ENCODE peak calls at places on chromosome 15, in ten cellular contexts. I is fibroblast of lung, K is body of pancreas, E is sigmoid colon, Q is kidney, J is uterus, S is heart right ventricle, R is mammary epithelial cell, C is OCI-LY7, T is heart left ventricle. U is an unnamed sample. For H3K36me3 and H3K4me1, the result is how much of the 10 kb centered on the place peaks cover.

GRCh38 chr15:95287774-95288173 is 1042.7 kb upstream of the NR2F2 start:
- DNase-seq in C (no peak), J (no peak), S (no peak), T (no peak), K (no peak), R (peak), Q (no peak), I (peak), E (no peak), U (no peak)

GRCh38 chr15:36557364-36557763 is 22.1 kb upstream of the CDIN1 start:
- DNase-seq in K (no peak), I (no peak), Q (no peak), E (no peak), C (no peak), R (no peak), J (no peak), S (no peak), T (no peak), U (no peak)

GRCh38 chr15:39629376-39629775 is 48.5 kb downstream of the THBS1 start:
- DNase-seq in J (no peak), R (peak), C (no peak), E (no peak), Q (peak), K (no peak), S (no peak), I (no peak), T (no peak), U (peak)

GRCh38 chr15:44676676-44677075 is 13.2 kb upstream of the SPG11 start:
- DNase-seq in Q (no peak), T (no peak), K (no peak), I (no peak), R (no peak), J (no peak), C (no peak), S (no peak), E (no peak), U (peak)

GRCh38 chr15:38102972-38103371 is 149.7 kb upstream of the SPRED1 start:
- DNase-seq in Q (no peak), S (no peak), E (no peak), J (no peak), I (no peak), C (no peak), K (no peak), T (no peak), R (no peak), U (no peak)

GRCh38 chr15:42085236-42085605 is 9.1 kb downstream of the PLA2G4D start:
- DNase-seq in Q (no peak), R (no peak), S (no peak), K (no peak), E (no peak), T (no peak), J (no peak), C (no peak), I (no peak), U (no peak)

GRCh38 chr15:30885814-30886213 is 17.9 kb upstream of the FAN1 start:
- DNase-seq in S (no peak), E (no peak), K (no peak), R (no peak), C (no peak), J (no peak), Q (no peak), I (peak), T (no peak), U (no peak)

GRCh38 chr15:58469432-58470353 is 37.9 kb downstream of the LIPC start:
- DNase-seq in C (no peak), J (no peak), R (peak), E (no peak), I (peak), Q (no peak), T (no peak), K (peak), S (no peak), U (no peak)

GRCh38 chr15:98232761-98233160 is 272.3 kb downstream of the ARRDC4 start:
- DNase-seq in T (no peak), J (no peak), S (no peak), Q (no peak), I (no peak), R (no peak), E (no peak), C (no peak), K (no peak), U (no peak)

GRCh38 chr15:69497076-69497475 is 44.5 kb downstream of the RPLP1 start:
- DNase-seq in I (no peak), S (no peak), Q (no peak), C (no peak), R (no peak), T (no peak), J (no peak), K (no peak), E (no peak), U (no peak)

GRCh38 chr15:100779331-100780207 is 100.1 kb upstream of the ALDH1A3 start:
- DNase-seq in S (peak), R (no peak), I (no peak), K (no peak), C (no peak), J (peak), Q (no peak), E (peak), T (no peak), U (no peak)

GRCh38 chr15:32878849-32879795 is 161.3 kb downstream of the GREM1 start:
- DNase-seq in T (no peak), K (no peak), R (no peak), E (no peak), J (no peak), S (no peak), C (no peak), Q (no peak), I (peak), U (no peak)

GRCh38 chr15:49644364-49644794 is 23.5 kb downstream of the DTWD1 start:
- DNase-seq in E (no peak), C (no peak), S (no peak), K (no peak), T (no peak), R (no peak), Q (no peak), I (no peak), J (peak), U (no peak)

GRCh38 chr15:48049736-48050135 is 71.1 kb upstream of the SLC24A5 start:
- DNase-seq in K (no peak), Q (no peak), S (no peak), R (no peak), J (no peak), C (no peak), T (no peak), E (no peak), I (no peak), U (no peak)

GRCh38 chr15:31869640-31870335 is 160.5 kb upstream of the CHRNA7 start:
- DNase-seq in S (no peak), E (no peak), Q (peak), R (no peak), T (no peak), C (no peak), I (peak), K (peak), J (no peak), U (peak)

GRCh38 chr15:63718590-63719035 is 115.1 kb downstream of the HERC1 start:
- DNase-seq in E (no peak), I (peak), Q (no peak), R (peak), S (no peak), K (no peak), C (no peak), J (no peak), T (no peak), U (no peak)

DNA sequence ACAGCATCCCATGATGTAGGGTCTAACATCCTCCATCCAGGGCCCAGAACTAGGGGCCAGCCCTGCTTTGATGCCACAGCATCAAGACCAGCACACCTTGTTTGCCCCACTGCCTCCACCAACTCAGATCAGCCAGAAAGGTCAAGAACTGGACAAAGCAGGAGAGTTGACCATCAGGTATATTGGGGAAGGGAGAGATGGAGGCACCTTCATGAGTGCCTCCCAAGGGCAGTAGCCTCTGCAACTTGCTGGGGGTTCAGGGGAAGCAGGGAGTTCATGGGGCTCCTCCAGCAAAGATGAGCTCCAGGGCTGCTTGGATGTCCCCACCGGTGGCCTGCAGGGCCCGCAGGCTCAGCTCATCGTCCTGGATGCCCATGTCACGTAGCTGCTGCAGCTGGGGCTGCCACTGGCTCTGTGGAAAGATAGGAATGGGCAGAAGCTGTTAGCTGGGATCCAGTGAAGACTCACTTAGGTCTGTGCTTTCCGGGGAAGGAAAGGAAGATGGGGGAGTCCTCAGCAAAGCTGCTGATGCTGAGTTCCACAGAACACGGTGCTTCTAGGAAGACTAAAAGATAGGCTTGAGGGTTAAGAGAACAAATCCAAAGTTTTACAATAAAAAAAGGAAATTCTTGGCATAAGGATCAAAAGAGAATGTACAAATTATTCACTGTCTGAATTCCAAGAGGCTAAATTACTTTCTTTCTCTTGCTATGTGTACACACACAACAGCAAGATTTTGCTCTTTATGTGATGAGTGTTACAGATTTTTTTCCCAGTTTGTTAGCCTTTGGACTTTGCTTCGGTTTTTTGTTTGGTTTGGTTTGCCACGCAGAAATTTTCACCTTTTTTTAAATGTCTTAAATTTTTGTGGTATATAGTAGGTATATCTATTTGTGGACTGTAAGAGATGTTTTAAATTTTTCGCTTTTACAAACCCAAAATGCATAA is 12.3 kb upstream of the SEMA7A start:
- DNase-seq in J (no peak), K (no peak), Q (no peak), C (no peak), E (peak), S (no peak), I (no peak), R (no peak), T (no peak), U (no peak)
- H3K36me3 ChIP-seq in J (under half), K (under half), Q (under half), C (under half), E (half or more), S (under half), I (under half), R (under half), T (half or more), U (under half)

GRCh38 chr15:91853968-91854943 is 748 bp downstream of the SLCO3A1 start:
- DNase-seq in C (peak), J (peak), K (peak), Q (peak), E (peak), I (peak), T (peak), R (peak), S (peak), U (peak)

GRCh38 chr15:91855241-91855640 is 1.7 kb downstream of the SLCO3A1 start:
- DNase-seq in Q (no peak), K (no peak), R (no peak), I (no peak), S (no peak), T (no peak), E (no peak), J (no peak), C (peak), U (no peak)

GRCh38 chr15:91857224-91857585 is 3.7 kb downstream of the SLCO3A1 start:
- DNase-seq in K (no peak), J (no peak), E (no peak), Q (no peak), I (no peak), S (no peak), R (no peak), T (no peak), C (peak), U (no peak)

GRCh38 chr15:91857772-91858171 is 4.3 kb downstream of the SLCO3A1 start:
- DNase-seq in C (peak), Q (no peak), S (no peak), I (no peak), T (no peak), E (no peak), J (no peak), R (no peak), K (no peak), U (no peak)

GRCh38 chr15:91855684-91856553 is 2.4 kb downstream of the SLCO3A1 start:
- DNase-seq in T (no peak), S (no peak), I (no peak), R (peak), Q (no peak), E (no peak), K (peak), C (peak), J (no peak), U (peak)
- H3K4me1 ChIP-seq in T (under half), S (under half), I (under half), R (under half), Q (under half), E (under half), K (under half), C (half or more), J (under half), U (under half)

DNA sequence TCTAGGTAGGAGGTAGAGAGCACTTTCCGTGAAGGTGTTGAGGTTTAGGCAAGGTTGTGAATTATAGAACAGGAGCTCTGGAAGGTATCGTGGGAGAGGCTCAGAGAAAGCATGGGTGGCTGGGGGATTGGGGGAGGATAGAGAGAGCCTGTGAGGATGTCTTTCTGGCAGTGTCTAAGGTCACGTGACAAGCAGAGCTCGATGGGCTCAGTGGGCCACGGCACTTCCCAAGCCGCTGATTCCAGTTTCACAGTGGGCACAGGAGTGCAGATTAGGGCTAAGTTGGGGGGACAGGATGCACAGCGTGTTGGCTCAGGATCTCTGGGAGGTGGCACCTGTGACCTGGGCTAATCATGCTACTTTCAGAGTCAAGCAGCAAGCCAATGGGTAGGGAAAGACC is 52.0 kb downstream of the CEMIP start:
- DNase-seq in Q (no peak), K (no peak), J (no peak), T (no peak), S (no peak), R (no peak), C (no peak), E (no peak), I (no peak), U (no peak)
- TF ChIP-seq CTCF in Q (no peak), K (no peak), J (no peak), T (no peak), S (no peak), R (no peak), C (no peak), E (no peak), I (no peak), U (no peak)

GRCh38 chr15:28165791-28166190 is 66.7 kb upstream of the OCA2 start:
- DNase-seq in C (no peak), E (no peak), K (no peak), R (no peak), Q (no peak), S (no peak), J (no peak), I (no peak), T (no peak), U (no peak)

GRCh38 chr15:28169361-28169760 is 70.2 kb upstream of the OCA2 start:
- DNase-seq in C (no peak), T (no peak), R (no peak), E (no peak), I (no peak), K (no peak), S (no peak), J (no peak), Q (no peak), U (no peak)

GRCh38 chr15:28167042-28167441 is 67.9 kb upstream of the OCA2 start:
- DNase-seq in S (no peak), E (no peak), J (no peak), T (no peak), R (no peak), K (no peak), I (no peak), Q (no peak), C (no peak), U (no peak)

DNA sequence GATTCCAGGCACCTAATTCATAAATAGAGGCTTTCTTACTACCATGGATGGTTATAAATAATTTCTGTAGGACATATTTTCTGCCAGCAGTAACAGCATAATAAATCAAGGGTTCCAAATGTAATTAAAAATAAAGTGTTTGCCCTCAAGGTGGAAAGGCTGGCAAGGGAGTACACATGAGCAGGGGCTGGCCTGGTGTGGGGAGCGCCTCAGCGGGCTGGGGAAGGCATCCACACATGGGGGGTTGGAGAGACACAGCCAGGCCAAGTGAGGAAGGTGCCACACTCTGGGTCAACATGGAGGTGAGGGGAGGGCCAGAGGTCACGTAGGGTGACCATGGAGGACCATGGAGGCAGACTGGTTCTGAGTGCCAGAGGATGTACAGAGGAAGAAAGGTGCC is 65.8 kb upstream of the OCA2 start:
- DNase-seq in S (no peak), E (no peak), K (no peak), C (no peak), J (no peak), T (no peak), I (no peak), Q (no peak), R (no peak), U (no peak)
- H3K36me3 ChIP-seq in S (under half), E (half or more), K (under half), C (half or more), J (under half), T (half or more), I (under half), Q (half or more), R (under half), U (under half)

DNA sequence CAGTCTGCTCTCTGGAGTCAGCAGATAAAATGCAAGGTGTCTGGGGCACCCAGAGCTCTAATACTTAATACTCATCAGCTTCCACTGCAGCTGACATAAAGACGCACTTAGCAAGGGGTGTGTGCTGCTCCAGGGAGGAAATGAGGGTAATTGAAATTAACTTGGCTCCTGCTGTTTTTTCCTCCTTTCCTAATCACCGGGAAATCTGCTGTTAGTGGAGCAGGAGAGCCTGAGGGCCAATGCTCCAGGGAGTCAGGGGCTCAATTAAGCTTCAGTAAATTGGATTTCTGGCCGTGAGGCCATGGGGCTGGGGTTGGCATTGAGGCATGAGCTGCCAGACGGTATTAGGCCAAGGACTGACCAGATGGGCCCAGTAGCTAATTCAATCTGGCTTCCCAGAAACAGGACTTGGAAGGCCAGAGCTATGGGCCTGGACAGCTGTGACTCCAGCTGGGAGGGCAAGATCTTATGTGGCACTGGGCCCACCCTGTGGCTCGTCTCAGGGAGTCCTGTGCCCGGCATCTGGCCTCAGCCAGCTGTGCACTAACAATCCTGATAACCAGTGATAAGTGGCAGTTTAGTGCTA is 30.7 kb upstream of the CHRNB4 start:
- DNase-seq in Q (no peak), J (no peak), T (no peak), I (no peak), K (no peak), R (no peak), E (no peak), C (no peak), S (no peak), U (no peak)
- H3K4me1 ChIP-seq in Q (under half), J (under half), T (under half), I (under half), K (under half), R (under half), E (under half), C (under half), S (under half), U (under half)

DNA sequence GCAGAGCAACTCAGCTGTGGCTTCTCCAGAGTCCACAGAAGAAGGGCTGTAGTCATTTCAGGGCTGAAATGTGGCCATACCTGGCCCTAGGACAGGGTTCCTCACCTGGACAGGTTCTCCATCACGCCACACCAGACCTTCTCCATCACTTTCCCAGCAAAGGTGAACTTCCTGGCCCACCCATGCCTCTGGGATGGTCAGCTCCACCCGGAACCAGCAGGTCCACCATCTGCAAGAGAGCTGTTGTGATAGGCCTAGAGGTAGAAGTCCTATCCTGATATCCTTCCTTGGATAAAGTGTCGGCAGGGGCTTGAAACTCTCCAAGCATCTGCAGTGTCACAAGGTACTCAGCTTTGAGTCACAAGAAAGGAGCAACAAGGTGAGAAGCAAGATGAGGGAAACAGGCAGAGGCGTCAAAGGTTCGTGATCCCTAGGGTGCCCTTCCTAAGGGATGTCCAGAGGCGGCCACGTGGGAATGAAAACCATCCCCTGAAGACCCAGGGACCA is 948 bp downstream of the MAN2C1 start:
- DNase-seq in C (no peak), Q (peak), K (no peak), E (no peak), R (no peak), I (no peak), J (no peak), T (no peak), S (no peak), U (no peak)
- TF ChIP-seq CTCF in C (no peak), Q (no peak), K (no peak), E (no peak), R (no peak), I (no peak), J (no peak), T (no peak), S (no peak), U (no peak)

GRCh38 chr15:88467073-88467934 is at the start of the genes MRPL46 and MRPS11:
- DNase-seq in E (peak), S (peak), C (peak), Q (peak), K (peak), T (peak), I (peak), R (peak), J (peak), U (peak)
- H3K36me3 ChIP-seq in E (under half), S (under half), C (half or more), Q (under half), K (under half), T (under half), I (under half), R (under half), J (under half), U (under half)